ENCODE peak calls at places on chromosomes 7 and 10, in eight cellular contexts. One of them, this sample, is unnamed.

GRCh38 chr10:50610364-50610763 is 13.4 kb downstream of the SGMS1 start:
- DNase-seq in thoracic aorta: no peak
- DNase-seq in left ventricle myocardium inferior: peak; percentile 56
- DNase-seq in HCT116: no peak
- DNase-seq in body of pancreas: peak; percentile 70
- DNase-seq in neural progenitor cell: no peak
- DNase-seq in mesenchymal stem cell: no peak
- DNase-seq in CD8-positive, alpha-beta T cell: no peak
- DNase-seq in this sample: no peak

GRCh38 chr10:12633776-12634390 is 284.5 kb downstream of the CAMK1D start:
- DNase-seq in thoracic aorta: no peak
- DNase-seq in left ventricle myocardium inferior: no peak
- DNase-seq in HCT116: no peak
- DNase-seq in body of pancreas: no peak
- DNase-seq in neural progenitor cell: peak; percentile 17
- DNase-seq in mesenchymal stem cell: no peak
- DNase-seq in CD8-positive, alpha-beta T cell: no peak
- DNase-seq in this sample: no peak

GRCh38 chr7:95395755-95396135 is 430 bp downstream of the PON3 start:
- DNase-seq in thoracic aorta: no peak
- DNase-seq in left ventricle myocardium inferior: no peak
- DNase-seq in HCT116: no peak
- DNase-seq in body of pancreas: no peak
- DNase-seq in neural progenitor cell: no peak
- DNase-seq in mesenchymal stem cell: no peak
- DNase-seq in CD8-positive, alpha-beta T cell: no peak
- DNase-seq in this sample: no peak

GRCh38 chr7:123948122-123948521 is 23.1 kb downstream of the SPAM1 start:
- DNase-seq in thoracic aorta: no peak
- DNase-seq in left ventricle myocardium inferior: no peak
- DNase-seq in HCT116: no peak
- DNase-seq in body of pancreas: no peak
- DNase-seq in neural progenitor cell: no peak
- DNase-seq in mesenchymal stem cell: no peak
- DNase-seq in CD8-positive, alpha-beta T cell: no peak
- DNase-seq in this sample: no peak

GRCh38 chr7:38736135-38736534 is 105.0 kb upstream of the AMPH start:
- DNase-seq in thoracic aorta: no peak
- DNase-seq in left ventricle myocardium inferior: no peak
- DNase-seq in HCT116: no peak
- DNase-seq in body of pancreas: no peak
- DNase-seq in neural progenitor cell: no peak
- DNase-seq in mesenchymal stem cell: no peak
- DNase-seq in CD8-positive, alpha-beta T cell: no peak
- DNase-seq in this sample: no peak

GRCh38 chr10:88091490-88092061 is 228.2 kb downstream of the PTEN start:
- DNase-seq in thoracic aorta: no peak
- DNase-seq in left ventricle myocardium inferior: no peak
- DNase-seq in HCT116: no peak
- DNase-seq in body of pancreas: no peak
- DNase-seq in neural progenitor cell: no peak
- DNase-seq in mesenchymal stem cell: no peak
- DNase-seq in CD8-positive, alpha-beta T cell: peak; percentile 81
- DNase-seq in this sample: peak; percentile 93

GRCh38 chr7:123562121-123562520 is 4.5 kb upstream of the NDUFA5 start:
- DNase-seq in thoracic aorta: no peak
- DNase-seq in left ventricle myocardium inferior: no peak
- DNase-seq in HCT116: no peak
- DNase-seq in body of pancreas: no peak
- DNase-seq in neural progenitor cell: no peak
- DNase-seq in mesenchymal stem cell: no peak
- DNase-seq in CD8-positive, alpha-beta T cell: no peak
- DNase-seq in this sample: no peak

GRCh38 chr7:134845461-134845860 is 66.0 kb downstream of the CALD1 start:
- DNase-seq in thoracic aorta: no peak
- DNase-seq in left ventricle myocardium inferior: no peak
- DNase-seq in HCT116: peak; percentile 38
- DNase-seq in body of pancreas: no peak
- DNase-seq in neural progenitor cell: no peak
- DNase-seq in mesenchymal stem cell: no peak
- DNase-seq in CD8-positive, alpha-beta T cell: no peak
- DNase-seq in this sample: peak; percentile 82

GRCh38 chr10:73997479-73997805 is 474 bp upstream of the VCL start:
- DNase-seq in thoracic aorta: peak; percentile 15
- DNase-seq in left ventricle myocardium inferior: no peak
- DNase-seq in HCT116: no peak
- DNase-seq in body of pancreas: no peak
- DNase-seq in neural progenitor cell: no peak
- DNase-seq in mesenchymal stem cell: no peak
- DNase-seq in CD8-positive, alpha-beta T cell: peak; percentile 80
- DNase-seq in this sample: no peak

GRCh38 chr10:73998623-73999622 is 1.0 kb downstream of the VCL start:
- DNase-seq in thoracic aorta: peak; percentile 57
- DNase-seq in left ventricle myocardium inferior: peak; percentile 47
- DNase-seq in HCT116: peak; percentile 34
- DNase-seq in body of pancreas: peak; percentile 72
- DNase-seq in neural progenitor cell: peak; percentile 81
- DNase-seq in mesenchymal stem cell: peak; percentile 88
- DNase-seq in CD8-positive, alpha-beta T cell: no peak
- DNase-seq in this sample: peak; percentile 81

GRCh38 chr10:73999703-74000102 is 1.8 kb downstream of the VCL start:
- DNase-seq in thoracic aorta: no peak
- DNase-seq in left ventricle myocardium inferior: no peak
- DNase-seq in HCT116: no peak
- DNase-seq in body of pancreas: no peak
- DNase-seq in neural progenitor cell: peak; percentile 10
- DNase-seq in mesenchymal stem cell: peak; percentile 32
- DNase-seq in CD8-positive, alpha-beta T cell: no peak
- DNase-seq in this sample: peak; percentile 43

GRCh38 chr10:73997806-73998622 is at the start of gene VCL:
- DNase-seq in thoracic aorta: peak; percentile 91
- DNase-seq in left ventricle myocardium inferior: peak; percentile 99
- DNase-seq in HCT116: peak; percentile 95
- DNase-seq in body of pancreas: peak; percentile 99
- DNase-seq in neural progenitor cell: peak; percentile 100
- DNase-seq in mesenchymal stem cell: peak; percentile 99
- DNase-seq in CD8-positive, alpha-beta T cell: peak; percentile 96
- DNase-seq in this sample: peak; percentile 90

GRCh38 chr10:74000892-74001669 is 3.2 kb downstream of the VCL start:
- DNase-seq in thoracic aorta: no peak
- DNase-seq in left ventricle myocardium inferior: no peak
- DNase-seq in HCT116: no peak
- DNase-seq in body of pancreas: no peak
- DNase-seq in neural progenitor cell: no peak
- DNase-seq in mesenchymal stem cell: no peak
- DNase-seq in CD8-positive, alpha-beta T cell: no peak
- DNase-seq in this sample: no peak
- H3K36me3 ChIP-seq in thoracic aorta: no peaks in the 10 kb centered on the region
- H3K36me3 ChIP-seq in left ventricle myocardium inferior: peaks cover 3% of the 10 kb centered on the region
- H3K36me3 ChIP-seq in HCT116: peaks cover 3% of the 10 kb centered on the region
- H3K36me3 ChIP-seq in body of pancreas: no peaks in the 10 kb centered on the region
- H3K36me3 ChIP-seq in neural progenitor cell: no peaks in the 10 kb centered on the region
- H3K36me3 ChIP-seq in mesenchymal stem cell: no peaks in the 10 kb centered on the region
- H3K36me3 ChIP-seq in CD8-positive, alpha-beta T cell: no peaks in the 10 kb centered on the region
- H3K36me3 ChIP-seq in this sample: peaks cover 1% of the 10 kb centered on the region

GRCh38 chr7:143305423-143306070 is 10.4 kb upstream of the CLCN1 start:
- DNase-seq in thoracic aorta: no peak
- DNase-seq in left ventricle myocardium inferior: peak; percentile 79
- DNase-seq in HCT116: peak; percentile 44
- DNase-seq in body of pancreas: peak; percentile 82
- DNase-seq in neural progenitor cell: peak; percentile 65
- DNase-seq in mesenchymal stem cell: peak; percentile 51
- DNase-seq in CD8-positive, alpha-beta T cell: peak; percentile 70
- DNase-seq in this sample: peak; percentile 52
- H3K36me3 ChIP-seq in thoracic aorta: peaks cover 58% of the 10 kb centered on the region
- H3K36me3 ChIP-seq in left ventricle myocardium inferior: peaks cover 77% of the 10 kb centered on the region
- H3K36me3 ChIP-seq in HCT116: peaks cover 54% of the 10 kb centered on the region
- H3K36me3 ChIP-seq in body of pancreas: peaks cover 25% of the 10 kb centered on the region
- H3K36me3 ChIP-seq in neural progenitor cell: peaks cover 33% of the 10 kb centered on the region
- H3K36me3 ChIP-seq in mesenchymal stem cell: peaks cover 33% of the 10 kb centered on the region
- H3K36me3 ChIP-seq in CD8-positive, alpha-beta T cell: peaks cover 60% of the 10 kb centered on the region
- H3K36me3 ChIP-seq in this sample: peaks cover 21% of the 10 kb centered on the region

DNA sequence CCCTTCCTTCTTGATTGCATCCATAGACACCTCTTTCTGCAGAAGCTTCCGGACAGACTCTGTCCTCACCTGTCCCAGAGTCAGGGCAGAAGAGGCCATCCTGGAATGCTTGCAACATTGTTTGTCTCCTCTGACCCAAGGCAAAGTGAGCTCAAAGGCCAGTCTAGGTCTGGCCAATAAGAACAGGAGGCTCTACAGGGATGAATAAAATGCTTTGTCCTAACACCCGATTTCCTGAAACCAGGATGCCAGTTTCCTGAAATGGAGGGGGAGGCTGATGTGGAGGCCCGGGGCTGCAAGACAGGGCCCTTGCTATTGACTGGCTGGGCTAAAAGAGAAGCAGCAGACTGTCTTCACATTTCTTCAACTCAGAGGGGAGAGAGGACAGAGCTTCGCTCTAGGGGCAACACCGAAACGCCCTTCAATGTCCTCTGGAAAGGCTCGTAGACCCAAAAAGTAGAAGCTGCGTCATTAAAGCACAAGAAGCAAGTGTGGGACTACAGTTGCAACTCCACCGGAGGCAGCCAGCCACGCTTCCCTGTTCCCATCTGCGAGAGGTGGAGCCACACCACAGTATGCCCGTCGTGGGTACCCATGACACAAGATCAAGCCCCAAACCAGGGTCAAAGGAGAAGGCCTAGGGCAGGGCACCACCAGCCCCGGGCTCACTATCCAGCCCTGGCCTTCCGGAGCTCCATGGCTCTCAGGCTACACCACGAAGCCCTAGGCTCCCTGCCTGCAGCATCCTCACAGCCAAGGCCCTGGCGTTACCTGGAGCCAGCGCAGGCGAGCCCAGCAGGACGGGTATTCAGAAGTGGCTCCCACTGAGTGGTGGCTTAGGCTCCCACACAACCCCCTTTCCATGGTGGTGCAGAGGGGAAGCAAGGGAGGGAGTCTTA is 29.3 kb upstream of the NDST2 start:
- DNase-seq in thoracic aorta: no peak
- DNase-seq in left ventricle myocardium inferior: no peak
- DNase-seq in HCT116: no peak
- DNase-seq in body of pancreas: no peak
- DNase-seq in neural progenitor cell: no peak
- DNase-seq in mesenchymal stem cell: no peak
- DNase-seq in CD8-positive, alpha-beta T cell: no peak
- DNase-seq in this sample: no peak
- H3K36me3 ChIP-seq in thoracic aorta: peaks cover 64% of the 10 kb centered on the region
- H3K36me3 ChIP-seq in left ventricle myocardium inferior: peaks cover 70% of the 10 kb centered on the region
- H3K36me3 ChIP-seq in HCT116: peaks cover 19% of the 10 kb centered on the region
- H3K36me3 ChIP-seq in body of pancreas: peaks cover 4% of the 10 kb centered on the region
- H3K36me3 ChIP-seq in neural progenitor cell: no peaks in the 10 kb centered on the region
- H3K36me3 ChIP-seq in mesenchymal stem cell: peaks cover 63% of the 10 kb centered on the region
- H3K36me3 ChIP-seq in CD8-positive, alpha-beta T cell: peaks cover 25% of the 10 kb centered on the region
- H3K36me3 ChIP-seq in this sample: peaks cover 12% of the 10 kb centered on the region

GRCh38 chr7:143325215-143325614 is 9.3 kb downstream of the CLCN1 start:
- DNase-seq in thoracic aorta: no peak
- DNase-seq in left ventricle myocardium inferior: no peak
- DNase-seq in HCT116: no peak
- DNase-seq in body of pancreas: no peak
- DNase-seq in neural progenitor cell: no peak
- DNase-seq in mesenchymal stem cell: peak; percentile 65
- DNase-seq in CD8-positive, alpha-beta T cell: no peak
- DNase-seq in this sample: no peak
- H3K36me3 ChIP-seq in thoracic aorta: no peaks in the 10 kb centered on the region
- H3K36me3 ChIP-seq in left ventricle myocardium inferior: no peaks in the 10 kb centered on the region
- H3K36me3 ChIP-seq in HCT116: no peaks in the 10 kb centered on the region
- H3K36me3 ChIP-seq in body of pancreas: no peaks in the 10 kb centered on the region
- H3K36me3 ChIP-seq in neural progenitor cell: no peaks in the 10 kb centered on the region
- H3K36me3 ChIP-seq in mesenchymal stem cell: no peaks in the 10 kb centered on the region
- H3K36me3 ChIP-seq in CD8-positive, alpha-beta T cell: no peaks in the 10 kb centered on the region
- H3K36me3 ChIP-seq in this sample: no peaks in the 10 kb centered on the region

DNA sequence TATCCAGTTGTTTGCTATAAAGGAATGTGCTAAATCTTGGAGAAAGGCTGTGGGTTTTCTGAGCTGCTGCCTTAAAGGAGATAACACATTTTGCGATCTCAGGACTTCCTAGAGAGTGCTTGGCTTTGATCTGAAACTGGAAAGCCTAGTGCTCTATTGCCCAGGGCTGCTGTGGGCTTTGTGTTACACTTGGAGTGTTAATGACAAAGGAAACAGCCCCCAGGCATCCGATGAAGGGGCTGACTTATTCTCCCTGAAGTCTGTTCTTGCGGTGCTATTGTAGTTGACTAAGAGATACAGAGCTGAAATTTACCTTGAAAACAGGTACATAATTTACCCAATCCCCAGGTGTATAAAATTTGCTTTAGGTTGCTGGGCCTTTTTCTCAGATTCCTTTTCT is 74.5 kb downstream of the SND1 start:
- DNase-seq in thoracic aorta: no peak
- DNase-seq in left ventricle myocardium inferior: no peak
- DNase-seq in HCT116: no peak
- DNase-seq in body of pancreas: no peak
- DNase-seq in neural progenitor cell: peak; percentile 27
- DNase-seq in mesenchymal stem cell: no peak
- DNase-seq in CD8-positive, alpha-beta T cell: no peak
- DNase-seq in this sample: no peak
- H3K36me3 ChIP-seq in thoracic aorta: peaks cover 14% of the 10 kb centered on the region
- H3K36me3 ChIP-seq in left ventricle myocardium inferior: peaks cover 39% of the 10 kb centered on the region
- H3K36me3 ChIP-seq in HCT116: peaks cover 6% of the 10 kb centered on the region
- H3K36me3 ChIP-seq in body of pancreas: peaks cover 12% of the 10 kb centered on the region
- H3K36me3 ChIP-seq in neural progenitor cell: no peaks in the 10 kb centered on the region
- H3K36me3 ChIP-seq in mesenchymal stem cell: peaks cover 19% of the 10 kb centered on the region
- H3K36me3 ChIP-seq in CD8-positive, alpha-beta T cell: peaks cover 17% of the 10 kb centered on the region
- H3K36me3 ChIP-seq in this sample: peaks cover 11% of the 10 kb centered on the region

This sample was measured in bronchial epithelial cell.